ENCODE peak calls at places on chromosomes 13 and 19, in four cellular contexts. Q, T, K and F are unnamed samples.

GRCh38 chr13:34300559-34300958 is 482.6 kb downstream of the RFC3 start:
- DNase-seq in Q (no peak), T (no peak), K (no peak), F (peak; percentile 3)

GRCh38 chr13:114039471-114040141 is 65.7 kb upstream of the C13orf46 start:
- DNase-seq in T (no peak), Q (no peak), K (no peak), F (no peak)

GRCh38 chr19:23401086-23401485 is 5.8 kb upstream of the ZNF91 start:
- DNase-seq in Q (no peak), K (no peak), T (no peak), F (no peak)

GRCh38 chr13:40164137-40164536 is 502.3 kb downstream of the FOXO1 start:
- DNase-seq in T (no peak), Q (peak; percentile 39), K (no peak), F (peak; percentile 68)

GRCh38 chr13:77014906-77015685 is 11.9 kb downstream of the FBXL3 start:
- DNase-seq in K (no peak), Q (no peak), T (no peak), F (no peak)

GRCh38 chr19:17953316-17953801 is 13.5 kb upstream of the KCNN1 start:
- DNase-seq in Q (no peak), T (no peak), K (no peak), F (no peak)

GRCh38 chr19:28606269-28607032 is 606.5 kb downstream of the UQCRFS1 start:
- DNase-seq in K (no peak), T (no peak), Q (no peak), F (no peak)

GRCh38 chr13:78382946-78383542 is 220.3 kb downstream of the POU4F1 start:
- DNase-seq in T (no peak), Q (no peak), K (no peak), F (no peak)

GRCh38 chr13:24995225-24995804 is 100.6 kb upstream of the PABPC3 start:
- DNase-seq in Q (peak; percentile 41), K (peak; percentile 82), T (peak; percentile 56), F (peak; percentile 92)

GRCh38 chr13:113820813-113821651 is 42.8 kb downstream of the GAS6 start:
- DNase-seq in Q (peak; percentile 86), K (peak; percentile 99), T (no peak), F (peak; percentile 97)

GRCh38 chr13:101527130-101527529 is 74.7 kb downstream of the ITGBL1 start:
- DNase-seq in K (peak; percentile 36), T (no peak), Q (no peak), F (peak; percentile 60)

GRCh38 chr13:67128148-67128547 is 102.0 kb downstream of the PCDH9 start:
- DNase-seq in K (no peak), T (no peak), Q (no peak), F (no peak)

GRCh38 chr19:5782945-5783919 is 1.3 kb downstream of the PRR22 start:
- DNase-seq in Q (no peak), T (no peak), K (no peak), F (no peak)

GRCh38 chr13:50589651-50590054 is 253.8 kb downstream of the DLEU7 start:
- DNase-seq in Q (no peak), T (no peak), K (peak; percentile 85), F (peak; percentile 91)

GRCh38 chr19:3178377-3178972 is at the start of gene S1PR4:
- DNase-seq in K (no peak), Q (no peak), T (peak; percentile 53), F (no peak)

GRCh38 chr19:47660435-47660832 is 51.5 kb downstream of the BICRA start:
- DNase-seq in Q (no peak), T (peak; percentile 66), K (no peak), F (no peak)

GRCh38 chr19:18295034-18295451 is 13.6 kb upstream of the JUND start:
- DNase-seq in Q (no peak), K (no peak), T (no peak), F (no peak)

GRCh38 chr13:61592489-61592888 is 176.8 kb upstream of the PCDH20 start:
- DNase-seq in K (no peak), Q (no peak), T (no peak), F (no peak)

GRCh38 chr19:46605356-46605821 is 4.3 kb downstream of the CALM3 start:
- DNase-seq in Q (no peak), K (no peak), T (no peak), F (no peak)

GRCh38 chr13:57633950-57634828 is 2.6 kb downstream of the PCDH17 start:
- DNase-seq in K (no peak), T (no peak), Q (peak; percentile 25), F (no peak)

GRCh38 chr13:110187501-110188161 is 119.3 kb downstream of the COL4A1 start:
- DNase-seq in T (no peak), Q (no peak), K (peak; percentile 78), F (peak; percentile 97)

GRCh38 chr19:11767633-11768133 is 883 bp downstream of the ZNF441 start:
- DNase-seq in T (peak; percentile 85), Q (peak; percentile 45), K (peak; percentile 37), F (peak; percentile 40)
- H3K4me3 ChIP-seq in T (peak overlapping the region; percentile 75), Q (peak overlapping the region; percentile 85), K (peak overlapping the region; percentile 78), F (peak overlapping the region; percentile 77)

DNA sequence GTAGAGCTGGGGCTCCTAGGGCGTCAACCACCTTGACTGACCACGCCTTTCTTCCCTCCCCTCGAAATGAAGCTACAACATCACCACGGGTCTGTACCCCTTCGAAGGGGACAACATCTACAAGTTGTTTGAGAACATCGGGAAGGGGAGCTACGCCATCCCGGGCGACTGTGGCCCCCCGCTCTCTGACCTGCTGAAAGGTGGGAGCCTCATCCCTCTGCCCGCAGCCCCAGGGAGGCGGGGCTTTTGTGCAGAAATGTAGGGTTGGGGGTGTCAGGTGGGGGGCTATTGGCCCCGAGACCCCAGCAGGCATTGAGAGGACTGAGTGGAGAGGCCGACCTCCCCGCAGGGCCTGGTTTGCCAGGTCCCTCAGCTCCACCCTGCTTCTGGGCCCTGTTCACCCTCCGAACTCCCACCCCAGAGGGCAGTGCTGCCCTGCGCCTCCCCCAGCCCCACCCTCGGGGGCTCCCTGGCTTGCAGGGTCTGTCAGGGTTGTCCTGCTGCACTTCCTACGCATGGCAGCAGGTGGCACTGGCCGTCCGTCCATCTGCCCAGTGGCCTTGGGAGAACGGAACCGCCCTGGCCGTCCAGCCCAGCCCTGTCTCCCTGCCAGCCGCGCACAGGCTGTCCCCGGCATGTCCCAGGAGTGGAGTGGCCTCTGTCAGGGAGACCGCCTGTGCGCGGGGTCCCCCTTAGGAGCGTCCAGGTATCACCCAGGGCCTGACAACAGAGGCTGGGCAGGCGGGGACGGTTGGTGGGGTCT is 15.7 kb downstream of the STK11 start:
- DNase-seq in Q (no peak), K (peak; percentile 54), T (peak; percentile 81), F (peak; percentile 68)
- TF ChIP-seq CTCF in Q (peak; percentile 59), K (peak; percentile 62), T (peak; percentile 74), F (peak; percentile 78)

DNA sequence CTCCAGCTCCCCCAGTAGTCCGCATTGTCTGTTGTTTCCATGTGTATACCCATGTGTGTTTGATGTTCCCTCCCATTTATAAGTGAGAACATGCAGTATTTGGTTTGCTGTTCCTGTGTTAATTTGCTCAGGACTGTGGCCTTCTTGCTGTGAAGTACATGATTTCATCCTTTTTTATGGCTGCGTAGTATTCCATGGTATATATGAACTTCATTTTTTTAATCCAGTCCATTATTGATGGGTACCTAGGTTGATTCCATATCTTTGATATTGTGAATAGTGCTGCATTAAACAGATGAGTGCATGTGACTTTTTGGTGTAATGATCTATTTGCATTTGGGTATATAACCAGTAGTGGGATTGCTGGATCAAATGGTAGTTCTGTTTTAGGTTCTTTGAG is 175.2 kb downstream of the PDS5B start:
- DNase-seq in K (no peak), T (no peak), Q (no peak), F (no peak)
- H3K4me3 ChIP-seq in K (no peak overlapping the region), T (no peak overlapping the region), Q (no peak overlapping the region), F (no peak overlapping the region)

GRCh38 chr13:64158910-64159309 is 2743.3 kb upstream of the PCDH20 start:
- DNase-seq in Q (no peak), K (peak; percentile 41), T (no peak), F (peak; percentile 82)

GRCh38 chr13:64154514-64154913 is 2738.9 kb upstream of the PCDH20 start:
- DNase-seq in K (peak; percentile 40), T (no peak), Q (no peak), F (peak; percentile 55)
- TF ChIP-seq CTCF in K (peak; percentile 51), T (no peak), Q (no peak), F (peak; percentile 37)

GRCh38 chr19:55812449-55812848 is 19.4 kb downstream of the NLRP11 start:
- DNase-seq in K (no peak), Q (no peak), T (no peak), F (no peak)

GRCh38 chr19:55811340-55811739 is 20.5 kb downstream of the NLRP11 start:
- DNase-seq in T (no peak), Q (no peak), K (no peak), F (no peak)

GRCh38 chr19:55813906-55814305 is 17.9 kb downstream of the NLRP11 start:
- DNase-seq in T (no peak), K (no peak), Q (no peak), F (no peak)

DNA sequence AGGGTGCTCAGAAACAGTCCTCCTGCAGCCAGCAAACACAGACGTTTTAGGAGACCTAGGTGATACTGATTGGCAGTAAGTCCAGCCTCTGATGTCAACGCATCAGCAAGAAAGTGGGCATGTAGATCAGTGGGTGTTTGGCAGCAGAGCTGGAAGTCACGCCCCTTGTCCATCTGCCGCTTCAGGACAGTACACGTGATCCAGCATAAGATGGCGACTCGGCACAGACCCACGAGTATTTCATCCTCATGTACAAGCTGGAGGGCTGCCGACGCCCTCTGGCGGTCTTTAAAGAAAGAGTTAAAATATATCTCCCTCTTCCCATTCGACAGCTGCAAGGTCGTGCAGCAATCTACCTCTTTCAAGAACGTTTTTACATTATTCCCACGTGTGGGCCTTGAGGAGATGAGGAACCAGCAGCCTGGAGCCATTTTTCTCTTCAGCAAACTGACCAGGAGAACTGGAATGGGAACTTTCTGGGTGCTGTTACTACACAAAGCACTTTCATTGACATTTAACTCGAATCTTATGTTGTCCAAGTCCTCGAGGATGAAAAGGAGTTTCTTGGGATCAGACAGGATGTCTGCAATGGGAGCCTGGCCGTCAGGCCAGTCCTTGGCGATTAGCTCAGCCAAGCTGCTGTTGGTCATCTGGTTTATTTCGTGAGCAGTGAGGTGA is 22.3 kb downstream of the NLRP11 start:
- DNase-seq in T (peak; percentile 81), K (peak; percentile 33), Q (peak; percentile 35), F (peak; percentile 77)
- H3K4me3 ChIP-seq in T (peak overlapping the region; percentile 18), K (no peak overlapping the region), Q (no peak overlapping the region), F (no peak overlapping the region)